ENCODE peak calls at places on chromosomes 13 and 19, in seven cellular contexts. K is H54; V is NCI-H1105 treated with DMSO at 0.1 percent for 48 hours; N is left colon; M is activated CD4-positive, alpha-beta T cell treated with anti-CD3 and anti-CD28 coated beads for 48 hours; W is mesendoderm; Y is stimulated activated CD8-positive, alpha-beta memory T cell treated with anti-CD3 and anti-CD28 coated beads, Interleukin-15, amount 100 ng/mL, for 1 hour. X is an unnamed sample.

GRCh38 chr13:98279473-98280175 is 102.6 kb upstream of the RNF113B start:
- DNase-seq in K (no peak), V (no peak), N (no peak), M (no peak), W (no peak), Y (no peak), X (no peak)

GRCh38 chr19:54684537-54684936 is 21.8 kb downstream of the LILRB4 start:
- DNase-seq in K (peak), V (no peak), N (no peak), M (peak), W (peak), Y (no peak), X (no peak)

GRCh38 chr13:32165791-32166190 is 134.2 kb downstream of the FRY start:
- DNase-seq in K (no peak), V (no peak), N (no peak), M (no peak), W (no peak), Y (no peak), X (no peak)

GRCh38 chr19:30664358-30665058 is 292.3 kb downstream of the ZNF536 start:
- DNase-seq in K (no peak), V (peak), N (no peak), M (no peak), W (peak), Y (no peak), X (peak)

GRCh38 chr13:29923554-29924481 is 73.4 kb upstream of the UBL3 start:
- DNase-seq in K (peak), V (no peak), N (peak), M (peak), W (peak), Y (peak), X (peak)

GRCh38 chr19:5828661-5829566 is 10.6 kb downstream of the FUT6 start:
- DNase-seq in K (no peak), V (peak), N (peak), M (peak), W (peak), Y (no peak), X (no peak)

GRCh38 chr13:41668130-41668757 is 210.9 kb downstream of the RGCC start:
- DNase-seq in K (peak), V (peak), N (peak), M (peak), W (peak), Y (no peak), X (peak)

GRCh38 chr13:43354147-43354945 is 331.0 kb downstream of the DNAJC15 start:
- DNase-seq in K (no peak), V (no peak), N (no peak), M (no peak), W (no peak), Y (no peak), X (no peak)

GRCh38 chr19:35268546-35269424 is at the start of gene USF2:
- DNase-seq in K (peak), V (peak), N (peak), M (peak), W (peak), Y (peak), X (peak)

GRCh38 chr13:50643055-50643454 is 200.4 kb downstream of the DLEU7 start:
- DNase-seq in K (no peak), V (no peak), N (no peak), M (no peak), W (no peak), Y (no peak), X (no peak)

GRCh38 chr13:28501547-28501946 is 6.6 kb upstream of the FLT1 start:
- DNase-seq in K (no peak), V (no peak), N (no peak), M (no peak), W (no peak), Y (no peak), X (no peak)

GRCh38 chr19:16460454-16460853 is 11.3 kb downstream of the EPS15L1 start:
- DNase-seq in K (no peak), V (no peak), N (no peak), M (no peak), W (no peak), Y (no peak), X (no peak)

GRCh38 chr13:100434010-100434763 is 154.4 kb downstream of the GGACT start:
- DNase-seq in K (peak), V (no peak), N (no peak), M (no peak), W (peak), Y (no peak), X (no peak)